ENCODE peak calls at places on chromosomes 16 and 17, in seven cellular contexts. One of them, this sample, is unnamed. For H3K36me3, the result is how much of the 10 kb centered on the place peaks cover.

GRCh38 chr16:78127130-78127529 is 27.7 kb downstream of the WWOX start:
- DNase-seq in uterus: no peak
- DNase-seq in GM23248: peak
- DNase-seq in GM23338: no peak
- DNase-seq in OCI-LY7: no peak
- DNase-seq in effector memory CD4-positive, alpha-beta T cell: no peak
- DNase-seq in colonic mucosa: no peak
- DNase-seq in this sample: no peak

GRCh38 chr16:18979936-18980335 is 3.8 kb upstream of the TMC7 start:
- DNase-seq in uterus: no peak
- DNase-seq in GM23248: no peak
- DNase-seq in GM23338: no peak
- DNase-seq in OCI-LY7: no peak
- DNase-seq in effector memory CD4-positive, alpha-beta T cell: no peak
- DNase-seq in colonic mucosa: no peak
- DNase-seq in this sample: no peak

GRCh38 chr17:66191607-66192377 is at the start of gene CEP112:
- DNase-seq in uterus: peak
- DNase-seq in GM23248: peak
- DNase-seq in GM23338: peak
- DNase-seq in OCI-LY7: peak
- DNase-seq in effector memory CD4-positive, alpha-beta T cell: peak
- DNase-seq in colonic mucosa: peak
- DNase-seq in this sample: peak

GRCh38 chr16:3431779-3432219 is 11.5 kb downstream of the ZNF597 start:
- DNase-seq in uterus: peak
- DNase-seq in GM23248: peak
- DNase-seq in GM23338: no peak
- DNase-seq in OCI-LY7: no peak
- DNase-seq in effector memory CD4-positive, alpha-beta T cell: peak
- DNase-seq in colonic mucosa: peak
- DNase-seq in this sample: peak

GRCh38 chr16:35746963-35747657 is 2287.7 kb downstream of the TP53TG3F start:
- DNase-seq in uterus: no peak
- DNase-seq in GM23248: no peak
- DNase-seq in GM23338: no peak
- DNase-seq in OCI-LY7: no peak
- DNase-seq in effector memory CD4-positive, alpha-beta T cell: no peak
- DNase-seq in colonic mucosa: no peak
- DNase-seq in this sample: no peak

GRCh38 chr17:22669721-22670120 is 977.4 kb downstream of the KCNJ18 start:
- DNase-seq in uterus: no peak
- DNase-seq in GM23248: peak
- DNase-seq in GM23338: no peak
- DNase-seq in OCI-LY7: no peak
- DNase-seq in effector memory CD4-positive, alpha-beta T cell: no peak
- DNase-seq in colonic mucosa: no peak
- DNase-seq in this sample: no peak

GRCh38 chr17:17345686-17346427 is 42.7 kb downstream of the NT5M start:
- DNase-seq in uterus: no peak
- DNase-seq in GM23248: no peak
- DNase-seq in GM23338: no peak
- DNase-seq in OCI-LY7: no peak
- DNase-seq in effector memory CD4-positive, alpha-beta T cell: no peak
- DNase-seq in colonic mucosa: no peak
- DNase-seq in this sample: no peak

GRCh38 chr16:50265260-50265659 is 1.1 kb upstream of the ADCY7 start:
- DNase-seq in uterus: no peak
- DNase-seq in GM23248: peak
- DNase-seq in GM23338: no peak
- DNase-seq in OCI-LY7: peak
- DNase-seq in effector memory CD4-positive, alpha-beta T cell: no peak
- DNase-seq in colonic mucosa: peak
- DNase-seq in this sample: no peak

GRCh38 chr16:11094075-11094593 is 149.8 kb downstream of the CLEC16A start:
- DNase-seq in uterus: no peak
- DNase-seq in GM23248: no peak
- DNase-seq in GM23338: no peak
- DNase-seq in OCI-LY7: peak
- DNase-seq in effector memory CD4-positive, alpha-beta T cell: no peak
- DNase-seq in colonic mucosa: no peak
- DNase-seq in this sample: peak

GRCh38 chr16:28865289-28865688 is 1.6 kb downstream of the SH2B1 start:
- DNase-seq in uterus: no peak
- DNase-seq in GM23248: no peak
- DNase-seq in GM23338: no peak
- DNase-seq in OCI-LY7: no peak
- DNase-seq in effector memory CD4-positive, alpha-beta T cell: no peak
- DNase-seq in colonic mucosa: no peak
- DNase-seq in this sample: no peak

GRCh38 chr17:72370819-72371218 is 250.0 kb downstream of the SOX9 start:
- DNase-seq in uterus: no peak
- DNase-seq in GM23248: peak
- DNase-seq in GM23338: no peak
- DNase-seq in OCI-LY7: no peak
- DNase-seq in effector memory CD4-positive, alpha-beta T cell: no peak
- DNase-seq in colonic mucosa: no peak
- DNase-seq in this sample: no peak

GRCh38 chr17:64218066-64218465 is 45.0 kb downstream of the TEX2 start:
- DNase-seq in uterus: no peak
- DNase-seq in GM23248: no peak
- DNase-seq in GM23338: no peak
- DNase-seq in OCI-LY7: peak
- DNase-seq in effector memory CD4-positive, alpha-beta T cell: no peak
- DNase-seq in colonic mucosa: no peak
- DNase-seq in this sample: no peak

GRCh38 chr16:86895609-86896008 is 317.3 kb downstream of the FOXL1 start:
- DNase-seq in uterus: no peak
- DNase-seq in GM23248: no peak
- DNase-seq in GM23338: peak
- DNase-seq in OCI-LY7: no peak
- DNase-seq in effector memory CD4-positive, alpha-beta T cell: no peak
- DNase-seq in colonic mucosa: no peak
- DNase-seq in this sample: no peak

GRCh38 chr17:68288375-68288774 is 2.6 kb downstream of the SLC16A6 start:
- DNase-seq in uterus: no peak
- DNase-seq in GM23248: no peak
- DNase-seq in GM23338: no peak
- DNase-seq in OCI-LY7: peak
- DNase-seq in effector memory CD4-positive, alpha-beta T cell: no peak
- DNase-seq in colonic mucosa: no peak
- DNase-seq in this sample: no peak

GRCh38 chr17:73748521-73748920 is 104.3 kb upstream of the SDK2 start:
- DNase-seq in uterus: no peak
- DNase-seq in GM23248: no peak
- DNase-seq in GM23338: no peak
- DNase-seq in OCI-LY7: no peak
- DNase-seq in effector memory CD4-positive, alpha-beta T cell: no peak
- DNase-seq in colonic mucosa: no peak
- DNase-seq in this sample: no peak

GRCh38 chr17:3687949-3688614 is 7.9 kb downstream of the P2RX5 start:
- DNase-seq in uterus: no peak
- DNase-seq in GM23248: peak
- DNase-seq in GM23338: peak
- DNase-seq in OCI-LY7: peak
- DNase-seq in effector memory CD4-positive, alpha-beta T cell: no peak
- DNase-seq in colonic mucosa: no peak
- DNase-seq in this sample: no peak

GRCh38 chr16:28277537-28278388 is 14.6 kb upstream of the SBK1 start:
- DNase-seq in uterus: peak
- DNase-seq in GM23248: peak
- DNase-seq in GM23338: peak
- DNase-seq in OCI-LY7: peak
- DNase-seq in effector memory CD4-positive, alpha-beta T cell: peak
- DNase-seq in colonic mucosa: peak
- DNase-seq in this sample: peak

GRCh38 chr16:25627641-25628040 is 64.1 kb upstream of the HS3ST4 start:
- DNase-seq in uterus: no peak
- DNase-seq in GM23248: no peak
- DNase-seq in GM23338: no peak
- DNase-seq in OCI-LY7: no peak
- DNase-seq in effector memory CD4-positive, alpha-beta T cell: no peak
- DNase-seq in colonic mucosa: no peak
- DNase-seq in this sample: no peak

DNA sequence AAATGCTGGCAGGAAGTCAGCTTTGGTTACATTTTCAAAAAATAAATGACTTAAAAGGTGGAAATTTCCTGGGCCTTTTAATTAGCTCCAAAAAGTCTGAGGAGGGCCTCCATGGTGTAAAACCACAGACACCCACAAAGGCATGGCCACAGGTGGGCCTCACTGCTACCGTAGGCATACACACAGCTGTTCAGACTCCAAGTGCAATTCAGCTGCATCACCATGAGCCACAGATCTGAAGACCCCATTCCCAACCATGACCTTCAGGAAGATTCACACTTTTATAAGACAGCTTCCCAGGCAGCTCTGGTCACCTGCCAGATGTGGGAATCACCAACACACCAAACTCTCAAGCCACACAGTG is 20.6 kb downstream of the CSNK2A2 start:
- DNase-seq in uterus: no peak
- DNase-seq in GM23248: no peak
- DNase-seq in GM23338: no peak
- DNase-seq in OCI-LY7: no peak
- DNase-seq in effector memory CD4-positive, alpha-beta T cell: no peak
- DNase-seq in colonic mucosa: no peak
- DNase-seq in this sample: no peak
- H3K36me3 ChIP-seq in uterus: under half
- H3K36me3 ChIP-seq in GM23248: half or more
- H3K36me3 ChIP-seq in GM23338: under half
- H3K36me3 ChIP-seq in OCI-LY7: half or more
- H3K36me3 ChIP-seq in effector memory CD4-positive, alpha-beta T cell: under half
- H3K36me3 ChIP-seq in colonic mucosa: under half
- H3K36me3 ChIP-seq in this sample: under half

GRCh38 chr16:57681950-57682728 is 12.5 kb upstream of the DRC7 start:
- DNase-seq in uterus: no peak
- DNase-seq in GM23248: no peak
- DNase-seq in GM23338: no peak
- DNase-seq in OCI-LY7: no peak
- DNase-seq in effector memory CD4-positive, alpha-beta T cell: no peak
- DNase-seq in colonic mucosa: no peak
- DNase-seq in this sample: no peak
- H3K27ac ChIP-seq in uterus: no peak
- H3K27ac ChIP-seq in GM23248: no peak
- H3K27ac ChIP-seq in GM23338: no peak
- H3K27ac ChIP-seq in OCI-LY7: no peak
- H3K27ac ChIP-seq in effector memory CD4-positive, alpha-beta T cell: no peak
- H3K27ac ChIP-seq in colonic mucosa: no peak
- H3K27ac ChIP-seq in this sample: no peak

GRCh38 chr17:39531252-39531651 is 70.0 kb downstream of the CDK12 start:
- DNase-seq in uterus: no peak
- DNase-seq in GM23248: no peak
- DNase-seq in GM23338: no peak
- DNase-seq in OCI-LY7: no peak
- DNase-seq in effector memory CD4-positive, alpha-beta T cell: no peak
- DNase-seq in colonic mucosa: no peak
- DNase-seq in this sample: no peak

GRCh38 chr17:39533891-39534290 is 72.6 kb downstream of the CDK12 start:
- DNase-seq in uterus: no peak
- DNase-seq in GM23248: no peak
- DNase-seq in GM23338: no peak
- DNase-seq in OCI-LY7: no peak
- DNase-seq in effector memory CD4-positive, alpha-beta T cell: no peak
- DNase-seq in colonic mucosa: no peak
- DNase-seq in this sample: no peak

GRCh38 chr17:39527220-39527813 is 66.0 kb downstream of the CDK12 start:
- DNase-seq in uterus: no peak
- DNase-seq in GM23248: peak
- DNase-seq in GM23338: peak
- DNase-seq in OCI-LY7: peak
- DNase-seq in effector memory CD4-positive, alpha-beta T cell: no peak
- DNase-seq in colonic mucosa: no peak
- DNase-seq in this sample: no peak

GRCh38 chr17:39529455-39529854 is 68.2 kb downstream of the CDK12 start:
- DNase-seq in uterus: no peak
- DNase-seq in GM23248: no peak
- DNase-seq in GM23338: no peak
- DNase-seq in OCI-LY7: no peak
- DNase-seq in effector memory CD4-positive, alpha-beta T cell: no peak
- DNase-seq in colonic mucosa: no peak
- DNase-seq in this sample: no peak

DNA sequence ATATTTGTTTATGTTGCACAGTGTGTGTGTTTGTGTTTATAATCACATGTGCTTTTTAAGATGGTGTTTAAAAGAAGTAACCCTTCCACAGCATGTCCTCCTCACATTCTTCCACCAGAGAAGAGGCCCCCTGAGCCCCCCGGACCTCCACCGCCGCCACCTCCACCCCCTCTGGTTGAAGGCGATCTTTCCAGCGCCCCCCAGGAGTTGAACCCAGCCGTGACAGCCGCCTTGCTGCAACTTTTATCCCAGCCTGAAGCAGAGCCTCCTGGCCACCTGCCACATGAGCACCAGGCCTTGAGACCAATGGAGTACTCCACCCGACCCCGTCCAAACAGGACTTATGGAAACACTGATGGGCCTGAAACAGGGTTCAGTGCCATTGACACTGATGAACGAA is 69.2 kb downstream of the CDK12 start:
- DNase-seq in uterus: no peak
- DNase-seq in GM23248: no peak
- DNase-seq in GM23338: no peak
- DNase-seq in OCI-LY7: no peak
- DNase-seq in effector memory CD4-positive, alpha-beta T cell: no peak
- DNase-seq in colonic mucosa: no peak
- DNase-seq in this sample: no peak
- H3K36me3 ChIP-seq in uterus: under half
- H3K36me3 ChIP-seq in GM23248: half or more
- H3K36me3 ChIP-seq in GM23338: under half
- H3K36me3 ChIP-seq in OCI-LY7: half or more
- H3K36me3 ChIP-seq in effector memory CD4-positive, alpha-beta T cell: under half
- H3K36me3 ChIP-seq in colonic mucosa: under half
- H3K36me3 ChIP-seq in this sample: under half

DNA sequence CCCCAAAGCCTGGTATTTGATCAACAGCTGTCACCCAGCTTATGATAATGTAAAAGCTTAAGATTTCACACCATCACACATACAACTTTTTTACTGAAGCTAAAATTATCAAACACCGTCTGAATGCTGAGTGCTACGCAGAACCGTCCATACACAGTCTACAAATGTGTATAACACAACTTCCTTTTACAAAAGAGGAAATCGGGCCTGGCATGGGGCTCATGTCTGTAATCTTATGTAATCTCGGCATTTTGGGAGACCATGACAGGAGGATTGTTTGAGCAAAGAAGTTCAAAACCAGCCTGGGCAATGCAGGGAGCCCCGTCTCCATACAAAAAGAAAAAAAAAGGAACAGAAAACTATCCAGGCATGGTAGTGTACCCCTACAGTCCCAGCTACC is 19.6 kb upstream of the QRICH2 start:
- DNase-seq in uterus: no peak
- DNase-seq in GM23248: no peak
- DNase-seq in GM23338: no peak
- DNase-seq in OCI-LY7: no peak
- DNase-seq in effector memory CD4-positive, alpha-beta T cell: no peak
- DNase-seq in colonic mucosa: no peak
- DNase-seq in this sample: peak
- H3K27ac ChIP-seq in uterus: no peak
- H3K27ac ChIP-seq in GM23248: no peak
- H3K27ac ChIP-seq in GM23338: no peak
- H3K27ac ChIP-seq in OCI-LY7: no peak
- H3K27ac ChIP-seq in effector memory CD4-positive, alpha-beta T cell: no peak
- H3K27ac ChIP-seq in colonic mucosa: no peak
- H3K27ac ChIP-seq in this sample: no peak

GRCh38 chr17:79842136-79842655 is 3.0 kb upstream of the CBX4 start:
- DNase-seq in uterus: no peak
- DNase-seq in GM23248: no peak
- DNase-seq in GM23338: peak
- DNase-seq in OCI-LY7: no peak
- DNase-seq in effector memory CD4-positive, alpha-beta T cell: no peak
- DNase-seq in colonic mucosa: peak
- DNase-seq in this sample: no peak
- H3K36me3 ChIP-seq in uterus: under half
- H3K36me3 ChIP-seq in GM23248: under half
- H3K36me3 ChIP-seq in GM23338: under half
- H3K36me3 ChIP-seq in OCI-LY7: under half
- H3K36me3 ChIP-seq in effector memory CD4-positive, alpha-beta T cell: under half
- H3K36me3 ChIP-seq in colonic mucosa: under half
- H3K36me3 ChIP-seq in this sample: under half

This sample was measured in lung.